ENCODE peak calls at places on chromosomes 1 and 21, in ten cellular contexts. X, F, I, R, S, N, D, Q, Z and J are unnamed samples.

GRCh38 chr1:82398357-82398756 is 597.6 kb downstream of the ADGRL2 start:
- DNase-seq in X (peak), F (no peak), I (no peak), R (no peak), S (no peak), N (no peak), D (no peak), Q (no peak), Z (no peak), J (no peak)

GRCh38 chr1:119254067-119254720 is 113.7 kb upstream of the WARS2 start:
- DNase-seq in X (peak), F (no peak), I (no peak), R (no peak), S (no peak), N (no peak), D (no peak), Q (no peak), Z (no peak), J (no peak)

GRCh38 chr1:210747890-210748289 is 386.1 kb downstream of the KCNH1 start:
- DNase-seq in X (no peak), F (peak), I (no peak), R (no peak), S (no peak), N (no peak), D (no peak), Q (no peak), Z (no peak), J (no peak)

GRCh38 chr21:46459356-46460112 is 843 bp downstream of the DIP2A start:
- DNase-seq in X (peak), F (no peak), I (no peak), R (peak), S (peak), N (peak), D (peak), Q (no peak), Z (peak), J (no peak)

GRCh38 chr1:208253177-208253576 is 9.0 kb upstream of the PLXNA2 start:
- DNase-seq in X (no peak), F (no peak), I (no peak), R (no peak), S (no peak), N (no peak), D (no peak), Q (no peak), Z (no peak), J (no peak)

GRCh38 chr1:13775446-13775845 is 75.5 kb downstream of the PRDM2 start:
- DNase-seq in X (no peak), F (no peak), I (no peak), R (no peak), S (no peak), N (no peak), D (no peak), Q (no peak), Z (no peak), J (no peak)

GRCh38 chr1:43229831-43230780 is 39.7 kb upstream of the TMEM125 start:
- DNase-seq in X (no peak), F (no peak), I (no peak), R (no peak), S (no peak), N (no peak), D (no peak), Q (no peak), Z (no peak), J (no peak)

GRCh38 chr21:33023574-33024277 is 2.0 kb upstream of the OLIG2 start:
- DNase-seq in X (no peak), F (no peak), I (no peak), R (no peak), S (no peak), N (no peak), D (no peak), Q (no peak), Z (no peak), J (no peak)

GRCh38 chr1:227898502-227899140 is 49.1 kb downstream of the WNT9A start:
- DNase-seq in X (no peak), F (no peak), I (no peak), R (peak), S (no peak), N (no peak), D (no peak), Q (no peak), Z (no peak), J (no peak)

GRCh38 chr1:209931141-209931540 is 6.9 kb upstream of the SYT14 start:
- DNase-seq in X (no peak), F (no peak), I (no peak), R (no peak), S (no peak), N (no peak), D (no peak), Q (no peak), Z (no peak), J (no peak)

GRCh38 chr1:201773764-201774163 is 55.2 kb upstream of the IPO9 start:
- DNase-seq in X (peak), F (no peak), I (no peak), R (no peak), S (no peak), N (no peak), D (no peak), Q (no peak), Z (no peak), J (no peak)

GRCh38 chr1:57963545-57963944 is 539.7 kb upstream of the DAB1 start:
- DNase-seq in X (no peak), F (no peak), I (no peak), R (no peak), S (no peak), N (no peak), D (no peak), Q (no peak), Z (no peak), J (no peak)

GRCh38 chr21:20739421-20739820 is 258.8 kb upstream of the NCAM2 start:
- DNase-seq in X (no peak), F (no peak), I (no peak), R (no peak), S (no peak), N (no peak), D (no peak), Q (no peak), Z (no peak), J (no peak)